ENCODE peak calls at places on chromosome 12, in ten cellular contexts. X, K, C, U, J, R, B, M, Q and H are unnamed samples.

GRCh38 chr12:13209279-13210021 is 12.9 kb downstream of the EMP1 start:
- DNase-seq in X (no peak), K (no peak), C (no peak), U (no peak), J (no peak), R (no peak), B (no peak), M (no peak), Q (no peak), H (no peak)

GRCh38 chr12:27424631-27425230 is 21.8 kb upstream of the SMCO2 start:
- DNase-seq in X (no peak), K (no peak), C (peak), U (no peak), J (no peak), R (no peak), B (no peak), M (no peak), Q (no peak), H (no peak)

GRCh38 chr12:8829621-8830020 is 7.2 kb downstream of the A2ML1 start:
- DNase-seq in X (no peak), K (no peak), C (no peak), U (no peak), J (no peak), R (no peak), B (no peak), M (no peak), Q (no peak), H (no peak)

GRCh38 chr12:82638324-82638723 is 48.4 kb upstream of the TMTC2 start:
- DNase-seq in X (no peak), K (no peak), C (no peak), U (no peak), J (no peak), R (no peak), B (no peak), M (no peak), Q (no peak), H (no peak)

GRCh38 chr12:57051011-57051410 is 1.1 kb upstream of the MYO1A start:
- DNase-seq in X (no peak), K (no peak), C (no peak), U (no peak), J (no peak), R (no peak), B (no peak), M (no peak), Q (no peak), H (no peak)

GRCh38 chr12:113232787-113233585 is 11.7 kb downstream of the TPCN1 start:
- DNase-seq in X (peak), K (no peak), C (peak), U (peak), J (no peak), R (peak), B (peak), M (peak), Q (no peak), H (peak)

GRCh38 chr12:95218852-95219171 is 1.2 kb downstream of the VEZT start:
- DNase-seq in X (peak), K (no peak), C (no peak), U (no peak), J (peak), R (no peak), B (peak), M (no peak), Q (no peak), H (no peak)

GRCh38 chr12:27852742-27853141 is 72.7 kb upstream of the MANSC4 start:
- DNase-seq in X (no peak), K (no peak), C (no peak), U (no peak), J (no peak), R (no peak), B (no peak), M (no peak), Q (no peak), H (no peak)

GRCh38 chr12:4214912-4215861 is 58.4 kb upstream of the CCND2 start:
- DNase-seq in X (no peak), K (peak), C (no peak), U (no peak), J (no peak), R (peak), B (no peak), M (peak), Q (peak), H (peak)

GRCh38 chr12:116194935-116195431 is 82.5 kb downstream of the MED13L start:
- DNase-seq in X (peak), K (no peak), C (no peak), U (no peak), J (no peak), R (no peak), B (no peak), M (no peak), Q (no peak), H (peak)
- TF ChIP-seq CTCF in X (no peak), K (no peak), C (no peak), U (no peak), J (no peak), R (no peak), B (no peak), M (no peak), Q (no peak), H (no peak)

DNA sequence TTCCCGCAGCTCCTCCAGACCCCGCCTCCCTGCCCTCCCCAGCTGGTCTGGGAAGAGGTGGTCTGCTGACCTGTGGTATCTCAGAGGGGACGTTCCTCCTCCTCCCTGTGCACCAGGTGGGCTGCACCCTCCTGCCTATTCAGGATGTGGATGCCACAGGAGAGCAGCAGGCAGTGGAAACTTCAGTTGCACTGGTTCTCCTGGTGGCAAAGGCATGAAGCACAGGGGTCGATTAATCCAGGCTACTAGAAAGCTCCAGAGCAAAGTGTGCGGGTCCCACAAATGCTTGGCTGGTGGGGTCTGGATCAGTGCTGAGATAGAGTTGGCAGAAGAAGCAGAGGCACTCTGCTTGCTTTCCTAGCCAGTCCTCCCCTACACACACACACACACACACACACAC is 197.0 kb downstream of the SLC41A2 start:
- DNase-seq in X (no peak), K (no peak), C (no peak), U (no peak), J (no peak), R (no peak), B (no peak), M (peak), Q (no peak), H (no peak)
- TF ChIP-seq CTCF in X (no peak), K (no peak), C (peak), U (no peak), J (no peak), R (no peak), B (peak), M (no peak), Q (peak), H (no peak)

DNA sequence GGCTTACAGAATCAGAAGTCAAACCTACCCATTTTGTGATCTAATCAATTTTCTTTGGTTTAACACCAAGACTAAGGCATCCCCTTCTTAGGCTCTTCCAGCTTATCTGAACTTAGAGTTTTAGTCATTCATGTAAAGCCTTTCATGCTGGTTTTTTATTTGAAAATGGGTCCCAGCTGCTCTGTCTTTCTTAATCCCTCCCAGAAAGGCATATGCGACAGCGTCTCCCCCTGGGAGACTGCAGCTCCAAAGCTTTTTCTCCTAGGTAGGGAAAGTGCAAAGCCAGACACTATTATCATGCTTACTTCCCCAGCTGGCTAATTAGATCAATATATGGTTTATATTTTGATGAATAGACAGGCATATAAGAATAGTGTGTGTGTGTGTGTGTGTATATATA is 96.6 kb upstream of the E2F7 start:
- DNase-seq in X (no peak), K (no peak), C (no peak), U (peak), J (no peak), R (no peak), B (peak), M (no peak), Q (no peak), H (no peak)
- TF ChIP-seq CTCF in X (no peak), K (no peak), C (no peak), U (no peak), J (no peak), R (no peak), B (no peak), M (no peak), Q (no peak), H (no peak)

GRCh38 chr12:99249543-99249942 is 398.0 kb upstream of the GARIN6 start:
- DNase-seq in X (no peak), K (peak), C (no peak), U (no peak), J (no peak), R (no peak), B (no peak), M (no peak), Q (no peak), H (no peak)

GRCh38 chr12:99250091-99250490 is 397.5 kb upstream of the GARIN6 start:
- DNase-seq in X (no peak), K (no peak), C (no peak), U (no peak), J (no peak), R (no peak), B (no peak), M (no peak), Q (no peak), H (no peak)

GRCh38 chr12:99257672-99258071 is 389.9 kb upstream of the GARIN6 start:
- DNase-seq in X (no peak), K (no peak), C (no peak), U (no peak), J (no peak), R (no peak), B (no peak), M (no peak), Q (no peak), H (no peak)

DNA sequence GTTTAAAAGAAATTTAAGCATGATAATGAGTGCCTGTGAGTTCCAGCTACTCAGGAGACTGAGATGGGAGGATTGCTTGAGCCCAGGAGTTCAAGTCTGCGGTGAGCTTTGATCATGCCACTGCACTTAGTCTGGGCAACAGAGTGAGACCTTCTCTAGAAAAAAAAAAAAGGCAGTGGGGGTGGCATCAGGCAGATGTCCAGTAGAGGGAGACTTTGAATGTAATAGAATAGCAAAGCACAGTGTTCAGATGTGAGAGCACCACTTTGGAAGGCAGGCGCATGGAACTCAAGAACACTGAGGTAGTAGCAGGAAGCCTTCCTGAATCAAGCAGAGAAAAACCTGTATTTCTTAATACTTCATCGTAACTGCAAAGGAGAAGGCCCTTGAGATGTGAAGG is 394.5 kb upstream of the GARIN6 start:
- DNase-seq in X (no peak), K (no peak), C (no peak), U (no peak), J (no peak), R (no peak), B (no peak), M (no peak), Q (no peak), H (no peak)
- TF ChIP-seq CTCF in X (no peak), K (no peak), C (no peak), U (no peak), J (peak), R (no peak), B (no peak), M (no peak), Q (peak), H (no peak)

GRCh38 chr12:16417058-16417457 is 69.6 kb downstream of the MGST1 start:
- DNase-seq in X (no peak), K (no peak), C (no peak), U (no peak), J (no peak), R (no peak), B (no peak), M (no peak), Q (no peak), H (no peak)
- TF ChIP-seq CTCF in X (no peak), K (no peak), C (no peak), U (no peak), J (peak), R (no peak), B (no peak), M (no peak), Q (no peak), H (no peak)

DNA sequence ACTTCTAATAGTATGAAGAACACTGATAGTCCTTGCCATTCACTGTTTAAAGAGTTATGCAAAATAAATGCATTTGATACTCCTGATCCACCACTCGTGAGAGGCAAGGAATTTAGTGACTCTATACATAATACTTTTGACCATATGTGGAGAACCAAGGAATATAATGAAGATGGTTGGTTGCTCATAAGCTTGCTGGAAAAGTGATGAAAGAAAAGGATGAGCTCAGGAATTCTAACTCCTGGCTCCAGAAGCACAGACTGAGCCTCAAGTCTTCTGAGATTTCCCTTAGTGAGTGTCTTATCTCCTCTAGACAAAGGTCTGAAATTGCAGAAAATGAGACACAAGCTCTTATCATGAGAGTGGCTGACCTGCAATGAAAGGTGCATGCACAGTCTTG is 57.1 kb upstream of the KRAS start:
- DNase-seq in X (no peak), K (no peak), C (peak), U (no peak), J (no peak), R (no peak), B (no peak), M (no peak), Q (no peak), H (no peak)
- TF ChIP-seq CTCF in X (no peak), K (no peak), C (no peak), U (no peak), J (no peak), R (no peak), B (no peak), M (no peak), Q (no peak), H (no peak)

GRCh38 chr12:94073441-94074051 is 74.8 kb upstream of the PLXNC1 start:
- DNase-seq in X (no peak), K (no peak), C (peak), U (no peak), J (no peak), R (peak), B (peak), M (no peak), Q (no peak), H (no peak)

GRCh38 chr12:94077209-94077608 is 71.2 kb upstream of the PLXNC1 start:
- DNase-seq in X (no peak), K (no peak), C (no peak), U (no peak), J (no peak), R (no peak), B (no peak), M (no peak), Q (no peak), H (no peak)

GRCh38 chr12:94074970-94075695 is 73.2 kb upstream of the PLXNC1 start:
- DNase-seq in X (no peak), K (no peak), C (peak), U (no peak), J (no peak), R (peak), B (peak), M (no peak), Q (no peak), H (no peak)

GRCh38 chr12:94071258-94071657 is 77.1 kb upstream of the PLXNC1 start:
- DNase-seq in X (no peak), K (no peak), C (no peak), U (no peak), J (no peak), R (no peak), B (no peak), M (no peak), Q (no peak), H (no peak)

GRCh38 chr12:94074216-94074969 is 74.0 kb upstream of the PLXNC1 start:
- DNase-seq in X (no peak), K (no peak), C (peak), U (no peak), J (no peak), R (peak), B (no peak), M (no peak), Q (no peak), H (no peak)
- TF ChIP-seq CTCF in X (no peak), K (no peak), C (no peak), U (no peak), J (no peak), R (no peak), B (no peak), M (no peak), Q (no peak), H (no peak)